ENCODE peak calls at places on chromosomes 12 and 14, in six cellular contexts. One of them, this sample, is unnamed.

GRCh38 chr14:100761481-100761880 is 34.8 kb downstream of the DLK1 start:
- DNase-seq in HL-60: no peak
- DNase-seq in PC-9: no peak
- DNase-seq in skeletal muscle cell: peak
- DNase-seq in tibial nerve: no peak
- DNase-seq in pancreas: no peak
- DNase-seq in this sample: peak

GRCh38 chr12:4223273-4223855 is 50.2 kb upstream of the CCND2 start:
- DNase-seq in HL-60: no peak
- DNase-seq in PC-9: no peak
- DNase-seq in skeletal muscle cell: no peak
- DNase-seq in tibial nerve: no peak
- DNase-seq in pancreas: no peak
- DNase-seq in this sample: no peak

GRCh38 chr12:76519538-76519937 is 40.0 kb downstream of the OSBPL8 start:
- DNase-seq in HL-60: peak
- DNase-seq in PC-9: no peak
- DNase-seq in skeletal muscle cell: no peak
- DNase-seq in tibial nerve: no peak
- DNase-seq in pancreas: no peak
- DNase-seq in this sample: no peak

GRCh38 chr14:99067141-99067920 is 204.7 kb downstream of the BCL11B start:
- DNase-seq in HL-60: no peak
- DNase-seq in PC-9: no peak
- DNase-seq in skeletal muscle cell: no peak
- DNase-seq in tibial nerve: no peak
- DNase-seq in pancreas: no peak
- DNase-seq in this sample: no peak

GRCh38 chr12:101039848-101040531 is 170.0 kb downstream of the SLC5A8 start:
- DNase-seq in HL-60: no peak
- DNase-seq in PC-9: no peak
- DNase-seq in skeletal muscle cell: no peak
- DNase-seq in tibial nerve: no peak
- DNase-seq in pancreas: no peak
- DNase-seq in this sample: peak

GRCh38 chr14:24145700-24146621 is at the start of gene PSME2:
- DNase-seq in HL-60: no peak
- DNase-seq in PC-9: no peak
- DNase-seq in skeletal muscle cell: no peak
- DNase-seq in tibial nerve: no peak
- DNase-seq in pancreas: no peak
- DNase-seq in this sample: no peak

GRCh38 chr12:106715582-106715981 is 58.9 kb upstream of the RIC8B start:
- DNase-seq in HL-60: no peak
- DNase-seq in PC-9: no peak
- DNase-seq in skeletal muscle cell: no peak
- DNase-seq in tibial nerve: no peak
- DNase-seq in pancreas: no peak
- DNase-seq in this sample: no peak

GRCh38 chr12:38601970-38602369 is 285.4 kb downstream of the ALG10B start:
- DNase-seq in HL-60: no peak
- DNase-seq in PC-9: no peak
- DNase-seq in skeletal muscle cell: no peak
- DNase-seq in tibial nerve: no peak
- DNase-seq in pancreas: no peak
- DNase-seq in this sample: no peak

GRCh38 chr12:104457746-104458644 is 1.2 kb downstream of the CHST11 start:
- DNase-seq in HL-60: no peak
- DNase-seq in PC-9: peak
- DNase-seq in skeletal muscle cell: no peak
- DNase-seq in tibial nerve: no peak
- DNase-seq in pancreas: peak
- DNase-seq in this sample: no peak

GRCh38 chr12:41242613-41243012 is 54.5 kb downstream of the PDZRN4 start:
- DNase-seq in HL-60: no peak
- DNase-seq in PC-9: no peak
- DNase-seq in skeletal muscle cell: no peak
- DNase-seq in tibial nerve: no peak
- DNase-seq in pancreas: no peak
- DNase-seq in this sample: no peak

GRCh38 chr12:2344476-2344875 is 291.7 kb downstream of the CACNA1C start:
- DNase-seq in HL-60: no peak
- DNase-seq in PC-9: no peak
- DNase-seq in skeletal muscle cell: no peak
- DNase-seq in tibial nerve: no peak
- DNase-seq in pancreas: no peak
- DNase-seq in this sample: no peak

GRCh38 chr14:104373055-104373854 is 206.3 kb upstream of the C14orf180 start:
- DNase-seq in HL-60: no peak
- DNase-seq in PC-9: no peak
- DNase-seq in skeletal muscle cell: no peak
- DNase-seq in tibial nerve: no peak
- DNase-seq in pancreas: peak
- DNase-seq in this sample: no peak

GRCh38 chr12:54941659-54942058 is 42.9 kb downstream of the TESPA1 start:
- DNase-seq in HL-60: no peak
- DNase-seq in PC-9: no peak
- DNase-seq in skeletal muscle cell: no peak
- DNase-seq in tibial nerve: no peak
- DNase-seq in pancreas: no peak
- DNase-seq in this sample: no peak

GRCh38 chr14:29710015-29710414 is 217.6 kb downstream of the PRKD1 start:
- DNase-seq in HL-60: no peak
- DNase-seq in PC-9: no peak
- DNase-seq in skeletal muscle cell: no peak
- DNase-seq in tibial nerve: no peak
- DNase-seq in pancreas: no peak
- DNase-seq in this sample: no peak

GRCh38 chr14:66483322-66483721 is 2.8 kb upstream of the CCDC196 start:
- DNase-seq in HL-60: no peak
- DNase-seq in PC-9: no peak
- DNase-seq in skeletal muscle cell: no peak
- DNase-seq in tibial nerve: peak
- DNase-seq in pancreas: no peak
- DNase-seq in this sample: peak

GRCh38 chr14:51442513-51443175 is 202.6 kb downstream of the TMX1 start:
- DNase-seq in HL-60: no peak
- DNase-seq in PC-9: peak
- DNase-seq in skeletal muscle cell: peak
- DNase-seq in tibial nerve: no peak
- DNase-seq in pancreas: no peak
- DNase-seq in this sample: peak

GRCh38 chr14:95833429-95833828 is 43.2 kb upstream of the TUNAR start:
- DNase-seq in HL-60: no peak
- DNase-seq in PC-9: no peak
- DNase-seq in skeletal muscle cell: no peak
- DNase-seq in tibial nerve: no peak
- DNase-seq in pancreas: no peak
- DNase-seq in this sample: no peak

GRCh38 chr12:88108021-88108420 is 33.9 kb downstream of the CEP290 start:
- DNase-seq in HL-60: no peak
- DNase-seq in PC-9: no peak
- DNase-seq in skeletal muscle cell: no peak
- DNase-seq in tibial nerve: no peak
- DNase-seq in pancreas: no peak
- DNase-seq in this sample: no peak

GRCh38 chr12:46389130-46389616 is 16.6 kb upstream of the SLC38A2 start:
- DNase-seq in HL-60: no peak
- DNase-seq in PC-9: no peak
- DNase-seq in skeletal muscle cell: peak
- DNase-seq in tibial nerve: peak
- DNase-seq in pancreas: no peak
- DNase-seq in this sample: no peak

GRCh38 chr14:87076146-87076545 is 916.8 kb downstream of the GALC start:
- DNase-seq in HL-60: no peak
- DNase-seq in PC-9: no peak
- DNase-seq in skeletal muscle cell: no peak
- DNase-seq in tibial nerve: no peak
- DNase-seq in pancreas: no peak
- DNase-seq in this sample: no peak

GRCh38 chr12:88946377-88946997 is 366.2 kb upstream of the KITLG start:
- DNase-seq in HL-60: no peak
- DNase-seq in PC-9: no peak
- DNase-seq in skeletal muscle cell: peak
- DNase-seq in tibial nerve: peak
- DNase-seq in pancreas: no peak
- DNase-seq in this sample: peak

GRCh38 chr14:65002586-65003210 is 16.0 kb downstream of the FNTB start:
- DNase-seq in HL-60: no peak
- DNase-seq in PC-9: no peak
- DNase-seq in skeletal muscle cell: no peak
- DNase-seq in tibial nerve: no peak
- DNase-seq in pancreas: no peak
- DNase-seq in this sample: no peak

GRCh38 chr12:115070313-115070712 is 386.3 kb upstream of the TBX3 start:
- DNase-seq in HL-60: no peak
- DNase-seq in PC-9: no peak
- DNase-seq in skeletal muscle cell: no peak
- DNase-seq in tibial nerve: no peak
- DNase-seq in pancreas: no peak
- DNase-seq in this sample: no peak

GRCh38 chr12:60072911-60073310 is 477.1 kb downstream of the SLC16A7 start:
- DNase-seq in HL-60: no peak
- DNase-seq in PC-9: no peak
- DNase-seq in skeletal muscle cell: peak
- DNase-seq in tibial nerve: no peak
- DNase-seq in pancreas: no peak
- DNase-seq in this sample: no peak

GRCh38 chr14:51507556-51508511 is 143.9 kb upstream of the FRMD6 start:
- DNase-seq in HL-60: no peak
- DNase-seq in PC-9: no peak
- DNase-seq in skeletal muscle cell: peak
- DNase-seq in tibial nerve: peak
- DNase-seq in pancreas: no peak
- DNase-seq in this sample: no peak

DNA sequence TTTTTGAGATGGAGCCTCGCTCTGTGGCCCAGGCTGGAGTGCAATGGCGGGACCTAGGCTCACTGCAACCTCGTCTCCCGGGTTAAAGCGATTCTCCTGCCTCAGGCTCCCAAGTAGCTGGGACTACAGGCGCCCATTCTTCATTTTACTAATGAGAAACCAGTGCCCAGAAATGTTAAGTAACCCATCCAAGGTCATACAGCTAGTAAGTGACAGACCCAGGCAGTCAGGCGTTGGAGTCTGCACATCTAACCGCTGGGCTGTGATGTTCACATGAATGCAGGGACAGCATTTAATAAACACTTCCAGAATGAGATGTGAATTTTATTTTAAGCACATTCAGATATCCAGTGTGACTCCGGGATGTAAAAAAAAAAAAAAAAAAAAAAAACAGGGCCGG is 1.3 kb upstream of the TRIP11 start:
- DNase-seq in HL-60: no peak
- DNase-seq in PC-9: no peak
- DNase-seq in skeletal muscle cell: no peak
- DNase-seq in tibial nerve: no peak
- DNase-seq in pancreas: no peak
- DNase-seq in this sample: no peak
- H3K4me3 ChIP-seq in HL-60: no peak
- H3K4me3 ChIP-seq in PC-9: peak
- H3K4me3 ChIP-seq in skeletal muscle cell: peak
- H3K4me3 ChIP-seq in tibial nerve: no peak
- H3K4me3 ChIP-seq in pancreas: peak
- H3K4me3 ChIP-seq in this sample: peak

DNA sequence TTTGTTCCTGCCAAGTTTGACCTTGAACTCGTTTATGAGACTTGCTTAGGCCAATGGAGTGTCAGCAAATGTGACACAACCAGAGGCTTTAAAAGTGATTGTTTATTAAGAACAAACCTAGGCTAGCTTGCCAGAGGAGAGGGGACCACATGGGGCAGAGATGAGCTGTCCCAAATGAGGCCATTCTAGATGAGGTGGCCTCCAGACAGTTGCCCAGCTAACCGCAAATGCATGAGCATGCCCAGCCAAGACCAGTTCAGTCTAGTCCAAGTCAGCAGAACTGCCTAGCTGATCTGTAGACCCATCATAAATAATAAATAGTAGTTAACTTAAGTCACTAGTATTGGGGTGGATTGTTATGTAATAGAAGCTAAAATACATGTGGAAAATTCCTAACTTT is 172.8 kb upstream of the DYRK2 start:
- DNase-seq in HL-60: no peak
- DNase-seq in PC-9: no peak
- DNase-seq in skeletal muscle cell: no peak
- DNase-seq in tibial nerve: no peak
- DNase-seq in pancreas: no peak
- DNase-seq in this sample: no peak
- H3K4me3 ChIP-seq in HL-60: no peak
- H3K4me3 ChIP-seq in PC-9: no peak
- H3K4me3 ChIP-seq in skeletal muscle cell: no peak
- H3K4me3 ChIP-seq in tibial nerve: no peak
- H3K4me3 ChIP-seq in pancreas: no peak
- H3K4me3 ChIP-seq in this sample: no peak

GRCh38 chr12:113049976-113050742 is 6.4 kb upstream of the DTX1 start:
- DNase-seq in HL-60: peak
- DNase-seq in PC-9: peak
- DNase-seq in skeletal muscle cell: no peak
- DNase-seq in tibial nerve: no peak
- DNase-seq in pancreas: peak
- DNase-seq in this sample: no peak

GRCh38 chr12:113051759-113052158 is 4.8 kb upstream of the DTX1 start:
- DNase-seq in HL-60: no peak
- DNase-seq in PC-9: no peak
- DNase-seq in skeletal muscle cell: no peak
- DNase-seq in tibial nerve: no peak
- DNase-seq in pancreas: no peak
- DNase-seq in this sample: no peak

GRCh38 chr12:113048716-113049127 is 7.8 kb upstream of the DTX1 start:
- DNase-seq in HL-60: peak
- DNase-seq in PC-9: peak
- DNase-seq in skeletal muscle cell: peak
- DNase-seq in tibial nerve: peak
- DNase-seq in pancreas: no peak
- DNase-seq in this sample: no peak

GRCh38 chr12:113052326-113052725 is 4.2 kb upstream of the DTX1 start:
- DNase-seq in HL-60: no peak
- DNase-seq in PC-9: no peak
- DNase-seq in skeletal muscle cell: no peak
- DNase-seq in tibial nerve: no peak
- DNase-seq in pancreas: peak
- DNase-seq in this sample: no peak

GRCh38 chr12:113050808-113051207 is 5.7 kb upstream of the DTX1 start:
- DNase-seq in HL-60: no peak
- DNase-seq in PC-9: no peak
- DNase-seq in skeletal muscle cell: no peak
- DNase-seq in tibial nerve: no peak
- DNase-seq in pancreas: peak
- DNase-seq in this sample: no peak
- H3K4me3 ChIP-seq in HL-60: no peak
- H3K4me3 ChIP-seq in PC-9: no peak
- H3K4me3 ChIP-seq in skeletal muscle cell: no peak
- H3K4me3 ChIP-seq in tibial nerve: no peak
- H3K4me3 ChIP-seq in pancreas: no peak
- H3K4me3 ChIP-seq in this sample: no peak

DNA sequence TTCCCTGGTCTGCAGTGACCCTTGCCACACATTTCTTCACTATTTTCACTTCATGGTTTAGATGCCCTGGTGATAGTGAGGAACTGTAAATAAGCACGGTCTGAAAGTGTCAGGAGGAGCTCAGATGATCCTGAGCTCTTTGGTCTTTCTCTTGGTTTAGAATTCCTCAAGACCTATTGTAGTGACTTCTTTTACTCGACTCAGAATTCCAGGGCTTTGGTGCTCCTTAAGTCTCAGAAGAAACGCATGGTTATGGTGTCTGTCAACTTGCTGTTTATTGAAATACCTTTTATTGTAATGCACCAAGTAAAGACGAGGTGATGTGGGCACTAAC is 84.1 kb downstream of the SAMD4A start:
- DNase-seq in HL-60: no peak
- DNase-seq in PC-9: no peak
- DNase-seq in skeletal muscle cell: no peak
- DNase-seq in tibial nerve: no peak
- DNase-seq in pancreas: no peak
- DNase-seq in this sample: no peak
- H3K4me3 ChIP-seq in HL-60: no peak
- H3K4me3 ChIP-seq in PC-9: peak
- H3K4me3 ChIP-seq in skeletal muscle cell: no peak
- H3K4me3 ChIP-seq in tibial nerve: no peak
- H3K4me3 ChIP-seq in pancreas: no peak
- H3K4me3 ChIP-seq in this sample: no peak

This sample was measured in epithelial cell of proximal tubule.